ENCODE peak calls at places on chromosomes 7 and 10, in eight cellular contexts. G, V, L, I, N, Z, J and R are unnamed samples.
A peak's percentile ranks its signal among the peaks of the same experiment; 100 is the strongest.

GRCh38 chr10:102068216-102068615 is 3.1 kb downstream of the HPS6 start:
- DNase-seq in J (peak; percentile 69), G (no peak), L (peak; percentile 44), N (no peak), V (peak; percentile 20), I (peak; percentile 38), Z (peak; percentile 29), R (no peak)

GRCh38 chr10:17348111-17349008 is 106.0 kb downstream of the ST8SIA6 start:
- DNase-seq in N (peak; percentile 86), G (no peak), I (peak; percentile 75), Z (peak; percentile 13), L (peak; percentile 71), J (peak; percentile 70), V (peak; percentile 65), R (no peak)

GRCh38 chr10:103693070-103693811 is 162.1 kb downstream of the SH3PXD2A start:
- DNase-seq in Z (no peak), I (no peak), V (no peak), N (no peak), L (peak; percentile 50), J (no peak), G (no peak), R (no peak)

GRCh38 chr10:4399571-4399970 is 426.4 kb upstream of the AKR1E2 start:
- DNase-seq in J (no peak), L (no peak), I (no peak), N (no peak), Z (no peak), V (no peak), G (no peak), R (no peak)

GRCh38 chr10:7411671-7412481 is 1.0 kb upstream of the SFMBT2 start:
- DNase-seq in J (no peak), V (no peak), I (peak; percentile 22), L (peak; percentile 50), Z (no peak), N (peak; percentile 85), G (no peak), R (peak; percentile 22)

GRCh38 chr10:122185643-122186042 is 85.5 kb upstream of the BTBD16 start:
- DNase-seq in G (no peak), Z (no peak), V (no peak), N (no peak), J (no peak), L (no peak), I (no peak), R (no peak)

GRCh38 chr7:157676456-157677255 is 339.9 kb downstream of the DNAJB6 start:
- DNase-seq in N (peak; percentile 64), I (no peak), V (no peak), L (no peak), Z (no peak), G (no peak), J (peak; percentile 46), R (no peak)

GRCh38 chr7:51060536-51060935 is 256.1 kb downstream of the COBL start:
- DNase-seq in L (no peak), V (no peak), I (no peak), J (no peak), Z (peak; percentile 12), N (no peak), G (no peak), R (peak; percentile 5)

GRCh38 chr7:28858206-28858605 is 99.9 kb downstream of the TRIL start:
- DNase-seq in I (no peak), L (no peak), Z (peak; percentile 12), V (no peak), J (no peak), G (no peak), N (no peak), R (no peak)

DNA sequence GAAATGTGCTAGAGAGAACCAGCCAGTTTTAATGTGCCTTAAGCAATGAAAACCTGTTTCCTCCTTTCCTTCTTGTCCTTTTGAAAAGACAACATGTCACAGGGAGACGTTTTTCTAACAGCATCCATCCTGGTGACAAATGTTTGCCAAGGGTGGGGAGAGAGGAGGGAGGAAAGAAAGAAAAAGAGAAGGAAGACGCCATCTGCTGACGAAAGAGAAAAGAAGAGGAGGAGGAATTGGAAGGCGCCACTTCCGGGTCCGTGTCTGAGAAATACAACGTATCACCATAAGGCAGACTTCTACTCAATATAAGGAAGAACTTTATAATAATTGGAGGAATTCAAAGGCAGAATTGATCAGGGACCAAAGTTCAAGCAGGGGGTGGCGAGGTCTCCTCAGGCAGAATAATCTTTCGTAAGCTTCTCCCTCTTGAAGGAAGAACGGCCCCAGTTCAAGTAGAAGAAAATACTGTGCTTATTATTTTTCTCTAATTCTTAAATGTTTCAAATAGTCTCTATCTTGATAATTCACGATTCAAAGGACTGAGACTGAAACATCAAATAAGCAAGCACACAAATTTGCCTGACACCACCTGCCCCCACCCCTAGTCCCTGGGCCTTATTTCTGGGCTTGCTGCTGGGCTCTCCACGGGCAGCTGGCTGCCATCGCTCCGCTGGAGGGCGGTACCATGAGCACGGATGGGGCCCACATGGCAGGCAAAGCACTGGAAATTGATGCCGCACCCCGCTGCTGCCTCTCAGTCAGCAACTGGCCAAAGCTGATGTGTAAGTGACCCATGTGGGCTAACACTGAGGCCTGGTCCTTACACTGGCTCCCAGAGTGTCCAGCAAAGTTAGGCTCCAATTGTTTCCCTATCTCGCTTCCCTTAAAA is 273.7 kb upstream of the KLF14 start:
- DNase-seq in N (peak; percentile 93), V (peak; percentile 57), L (no peak), J (peak; percentile 78), I (peak; percentile 53), G (no peak), Z (peak; percentile 93), R (peak; percentile 74)
- TF ChIP-seq POLR2A in N (no peak), V (no peak), L (no peak), J (no peak), I (no peak), G (no peak), Z (no peak), R (no peak)

DNA sequence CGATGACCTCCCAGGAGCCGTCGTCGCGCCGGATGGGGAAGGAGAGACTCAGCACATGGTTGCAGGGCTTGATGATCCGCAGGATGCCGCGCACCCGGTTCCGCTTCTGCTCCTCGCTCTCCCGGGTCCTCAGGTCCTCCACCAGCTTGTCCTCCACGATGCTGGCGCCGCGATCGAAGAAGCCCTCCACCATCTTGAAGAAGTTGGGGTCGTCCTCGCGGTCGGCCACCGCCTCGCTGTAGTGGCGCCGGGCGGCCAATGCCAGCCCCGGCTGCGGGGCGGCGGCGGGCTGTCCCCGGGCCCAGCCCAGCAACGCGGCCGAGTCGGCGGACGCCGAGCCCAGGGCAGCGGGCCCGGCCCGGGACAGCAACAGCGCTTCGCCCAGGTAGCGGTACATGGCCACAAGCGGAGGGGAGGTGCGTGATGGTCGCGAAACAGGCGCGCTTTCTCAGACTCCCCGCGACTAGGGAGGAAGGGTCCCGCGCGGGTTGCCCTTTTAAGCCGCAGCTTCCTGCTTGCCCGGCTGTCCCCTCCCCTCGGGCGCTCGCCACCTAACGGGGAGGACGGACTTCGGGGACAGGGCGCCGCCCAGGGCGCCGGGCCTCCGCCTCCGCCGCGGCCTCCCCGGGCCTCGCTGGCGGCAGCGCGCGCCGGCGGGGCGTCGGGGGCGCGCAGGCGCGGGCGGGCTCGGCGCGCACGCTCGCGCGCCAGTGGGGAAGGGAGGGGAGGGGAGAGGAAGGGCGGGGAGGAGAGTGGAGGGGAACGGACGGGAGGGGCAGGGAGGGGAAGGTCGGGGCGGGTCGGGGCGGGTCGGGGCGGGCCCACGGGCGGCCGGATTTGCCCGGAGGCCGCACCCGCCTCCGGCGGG is at the start of the genes GLUD1 and SHLD2:
- DNase-seq in G (peak; percentile 89), N (peak; percentile 98), Z (peak; percentile 94), V (peak; percentile 93), I (peak; percentile 88), J (peak; percentile 95), L (peak; percentile 88), R (peak; percentile 93)
- TF ChIP-seq POLR2A in G (peak; percentile 82), N (peak; percentile 54), Z (peak; percentile 98), V (peak; percentile 68), I (peak; percentile 61), J (peak; percentile 61), L (peak; percentile 75), R (peak; percentile 44)

DNA sequence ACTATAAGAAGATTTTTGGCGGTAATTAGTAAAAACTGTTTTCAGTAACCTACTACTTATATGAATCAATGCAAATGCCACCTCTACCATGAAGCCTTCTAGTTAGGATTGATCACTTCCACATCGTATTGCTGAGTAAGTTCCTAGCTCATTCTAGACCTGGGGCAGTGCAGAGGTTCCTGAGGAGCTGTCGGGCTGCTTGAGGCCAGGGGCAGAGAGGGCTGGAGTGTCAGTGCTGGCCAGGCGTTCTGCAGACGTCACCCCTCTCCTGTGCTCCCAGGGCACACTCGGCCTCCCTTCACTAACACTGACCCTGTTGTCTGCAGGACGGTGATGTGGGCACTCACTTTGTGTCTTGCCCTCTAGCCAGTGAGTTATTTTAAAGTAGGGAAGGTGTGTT is 275.7 kb downstream of the CELF2 start:
- DNase-seq in L (no peak), N (peak; percentile 63), V (no peak), J (no peak), G (no peak), Z (no peak), I (no peak), R (no peak)
- TF ChIP-seq POLR2A in L (no peak), N (no peak), V (no peak), J (no peak), G (no peak), Z (no peak), I (no peak), R (no peak)

GRCh38 chr10:113680172-113681111 is 730 bp downstream of the CASP7 start:
- DNase-seq in Z (peak; percentile 57), I (peak; percentile 30), J (peak; percentile 73), L (peak; percentile 23), N (peak; percentile 89), G (peak; percentile 43), V (peak; percentile 30), R (peak; percentile 39)
- TF ChIP-seq POLR2A in Z (no peak), I (no peak), J (no peak), L (peak; percentile 7), N (no peak), G (no peak), V (no peak), R (no peak)

DNA sequence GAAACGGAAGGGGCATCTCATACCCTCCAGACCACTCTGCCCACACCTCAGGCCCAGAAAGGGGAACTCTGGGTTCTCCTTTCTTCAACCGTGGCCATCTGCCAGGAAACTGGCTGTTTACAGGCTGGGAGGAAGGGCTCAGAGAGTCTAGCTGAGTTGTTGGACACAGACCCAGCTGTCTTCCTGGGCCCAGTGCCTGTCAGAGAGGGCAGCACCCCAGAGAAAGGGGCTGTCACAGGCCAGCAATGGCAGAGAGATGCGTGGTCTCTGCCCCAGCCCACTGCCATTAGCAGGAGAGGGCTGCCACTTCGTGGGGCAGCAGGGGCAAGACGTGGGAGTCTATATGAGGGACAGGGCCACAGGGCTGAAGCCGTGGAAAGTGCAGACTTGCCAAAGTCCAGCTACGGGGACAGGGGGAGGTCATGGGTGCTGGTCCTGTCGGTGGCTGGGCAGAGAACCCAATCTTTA is 11.0 kb downstream of the GRID1 start:
- DNase-seq in V (peak; percentile 79), N (no peak), J (no peak), L (no peak), G (peak; percentile 32), I (no peak), Z (no peak), R (no peak)
- TF ChIP-seq POLR2A in V (no peak), N (no peak), J (no peak), L (no peak), G (no peak), I (no peak), Z (no peak), R (no peak)

GRCh38 chr10:44056947-44057811 is 327.7 kb downstream of the CXCL12 start:
- DNase-seq in I (no peak), L (no peak), J (no peak), G (no peak), Z (no peak), N (peak; percentile 79), V (peak; percentile 28), R (no peak)
- TF ChIP-seq POLR2A in I (no peak), L (no peak), J (no peak), G (no peak), Z (no peak), N (no peak), V (no peak), R (no peak)